ENCODE peak calls at places on chromosomes 3 and 15, in five cellular contexts. D is cardiac fibroblast, Y is GM23338, F is right lobe of liver, J is kidney. N is an unnamed sample.

GRCh38 chr3:11434017-11434526 is 161.9 kb downstream of the ATG7 start:
- DNase-seq in D (peak; percentile 92), Y (no peak), F (no peak), J (no peak), N (peak; percentile 91)

GRCh38 chr3:29335438-29335837 is 54.6 kb downstream of the RBMS3 start:
- DNase-seq in D (peak; percentile 99), Y (peak; percentile 45), F (peak; percentile 55), J (peak; percentile 75), N (peak; percentile 99)

GRCh38 chr15:26838742-26839460 is 28.0 kb upstream of the GABRA5 start:
- DNase-seq in D (no peak), Y (peak; percentile 85), F (no peak), J (no peak), N (no peak)

GRCh38 chr15:74274485-74275038 is 38.4 kb downstream of the CCDC33 start:
- DNase-seq in D (no peak), Y (no peak), F (no peak), J (no peak), N (no peak)

GRCh38 chr15:69724331-69724730 is 271.7 kb downstream of the RPLP1 start:
- DNase-seq in D (no peak), Y (no peak), F (no peak), J (no peak), N (no peak)

GRCh38 chr3:167318996-167319615 is 61.0 kb downstream of the ZBBX start:
- DNase-seq in D (no peak), Y (no peak), F (no peak), J (no peak), N (no peak)

GRCh38 chr3:127970966-127971592 is 56.0 kb downstream of the KBTBD12 start:
- DNase-seq in D (peak; percentile 70), Y (peak; percentile 79), F (no peak), J (no peak), N (peak; percentile 69)

GRCh38 chr15:100783296-100783695 is 96.3 kb upstream of the ALDH1A3 start:
- DNase-seq in D (no peak), Y (no peak), F (no peak), J (no peak), N (no peak)

GRCh38 chr15:50979041-50979440 is 70.6 kb downstream of the AP4E1 start:
- DNase-seq in D (peak; percentile 14), Y (no peak), F (no peak), J (no peak), N (peak; percentile 10)

GRCh38 chr3:160129459-160130061 is 95.7 kb upstream of the C3orf80 start:
- DNase-seq in D (peak; percentile 93), Y (no peak), F (no peak), J (no peak), N (peak; percentile 95)

GRCh38 chr3:188993140-188993539 is 178.6 kb upstream of the TPRG1 start:
- DNase-seq in D (no peak), Y (no peak), F (no peak), J (no peak), N (no peak)

GRCh38 chr3:189602471-189602870 is 28.7 kb upstream of the TP63 start:
- DNase-seq in D (no peak), Y (no peak), F (no peak), J (no peak), N (no peak)

GRCh38 chr3:112128843-112129727 is 4.0 kb downstream of the GCSAM start:
- DNase-seq in D (peak; percentile 21), Y (peak; percentile 69), F (no peak), J (no peak), N (peak; percentile 10)

GRCh38 chr3:40940651-40941050 is 258.7 kb upstream of the CTNNB1 start:
- DNase-seq in D (no peak), Y (no peak), F (no peak), J (no peak), N (no peak)

GRCh38 chr3:150421799-150422548 is 13.9 kb downstream of the TSC22D2 start:
- DNase-seq in D (peak; percentile 36), Y (no peak), F (no peak), J (no peak), N (peak; percentile 39)

GRCh38 chr3:98531622-98532274 is at the start of gene GPR15:
- DNase-seq in D (no peak), Y (no peak), F (no peak), J (no peak), N (no peak)

GRCh38 chr15:52527898-52528464 is 699 bp downstream of the MYO5A start:
- DNase-seq in D (peak; percentile 27), Y (peak; percentile 45), F (peak; percentile 53), J (no peak), N (peak; percentile 27)

GRCh38 chr3:120473896-120474675 is 23.3 kb upstream of the FSTL1 start:
- DNase-seq in D (no peak), Y (no peak), F (no peak), J (no peak), N (no peak)

DNA sequence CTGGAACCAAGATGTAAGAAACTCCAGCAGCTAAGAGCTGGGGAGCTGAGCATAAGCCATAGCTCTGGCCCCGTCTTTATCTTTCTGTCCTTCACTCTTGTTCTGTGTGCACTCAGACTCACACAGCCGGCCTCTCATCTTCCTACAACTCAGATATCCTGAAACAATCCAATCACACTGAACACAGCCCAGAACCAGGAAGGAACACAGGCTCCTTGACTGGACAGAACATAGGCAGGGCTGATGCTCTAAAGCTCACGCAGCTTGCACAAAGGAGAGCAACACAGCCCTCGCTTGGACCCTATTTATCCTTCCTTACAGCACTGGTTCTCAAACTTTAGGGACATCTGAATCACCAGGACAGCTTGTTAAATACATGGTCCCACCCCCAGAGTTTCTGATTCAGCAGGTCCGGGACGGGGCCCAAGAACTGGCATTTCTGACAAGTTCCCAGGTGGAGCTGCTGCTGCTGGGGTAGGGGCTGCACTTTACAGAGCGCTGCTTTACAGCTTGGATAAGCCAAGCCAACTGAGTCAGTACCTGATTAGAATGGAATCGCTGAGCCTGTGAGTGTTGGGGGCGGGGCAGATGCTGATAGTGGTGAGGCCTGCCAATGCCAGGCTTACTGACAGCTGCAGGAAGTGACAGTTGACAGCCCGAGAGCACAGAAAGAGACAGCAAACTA is 65.1 kb downstream of the MRPL46 start:
- DNase-seq in D (no peak), Y (peak; percentile 23), F (no peak), J (no peak), N (no peak)
- H3K4me3 ChIP-seq in D (no peak overlapping the region), Y (no peak overlapping the region), F (no peak overlapping the region), J (no peak overlapping the region), N (no peak overlapping the region)

GRCh38 chr3:194061421-194062029 is 74.4 kb upstream of the HES1 start:
- DNase-seq in D (no peak), Y (no peak), F (no peak), J (no peak), N (no peak)

GRCh38 chr3:194062825-194063224 is 73.1 kb upstream of the HES1 start:
- DNase-seq in D (no peak), Y (no peak), F (no peak), J (no peak), N (no peak)

GRCh38 chr3:194067949-194068362 is 68.0 kb upstream of the HES1 start:
- DNase-seq in D (no peak), Y (no peak), F (no peak), J (no peak), N (peak; percentile 9)

GRCh38 chr3:194064380-194065118 is 71.4 kb upstream of the HES1 start:
- DNase-seq in D (no peak), Y (no peak), F (no peak), J (no peak), N (no peak)

DNA sequence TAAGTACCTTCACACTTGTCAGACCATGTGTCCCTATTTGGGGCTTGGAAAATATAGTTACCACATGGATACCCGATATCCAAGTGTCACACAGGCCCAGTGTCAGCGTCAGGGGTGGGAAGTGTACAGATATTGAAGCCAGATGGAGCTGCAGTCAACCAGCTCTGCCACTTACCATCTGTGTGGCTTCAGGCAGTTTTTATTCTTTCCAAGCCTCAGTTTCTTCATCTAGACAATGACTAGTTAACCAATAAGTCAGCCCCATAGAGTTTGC is 70.9 kb upstream of the HES1 start:
- DNase-seq in D (no peak), Y (no peak), F (no peak), J (no peak), N (no peak)
- TF ChIP-seq CTCF in D (no peak), Y (no peak), F (no peak), J (no peak), N (no peak)

DNA sequence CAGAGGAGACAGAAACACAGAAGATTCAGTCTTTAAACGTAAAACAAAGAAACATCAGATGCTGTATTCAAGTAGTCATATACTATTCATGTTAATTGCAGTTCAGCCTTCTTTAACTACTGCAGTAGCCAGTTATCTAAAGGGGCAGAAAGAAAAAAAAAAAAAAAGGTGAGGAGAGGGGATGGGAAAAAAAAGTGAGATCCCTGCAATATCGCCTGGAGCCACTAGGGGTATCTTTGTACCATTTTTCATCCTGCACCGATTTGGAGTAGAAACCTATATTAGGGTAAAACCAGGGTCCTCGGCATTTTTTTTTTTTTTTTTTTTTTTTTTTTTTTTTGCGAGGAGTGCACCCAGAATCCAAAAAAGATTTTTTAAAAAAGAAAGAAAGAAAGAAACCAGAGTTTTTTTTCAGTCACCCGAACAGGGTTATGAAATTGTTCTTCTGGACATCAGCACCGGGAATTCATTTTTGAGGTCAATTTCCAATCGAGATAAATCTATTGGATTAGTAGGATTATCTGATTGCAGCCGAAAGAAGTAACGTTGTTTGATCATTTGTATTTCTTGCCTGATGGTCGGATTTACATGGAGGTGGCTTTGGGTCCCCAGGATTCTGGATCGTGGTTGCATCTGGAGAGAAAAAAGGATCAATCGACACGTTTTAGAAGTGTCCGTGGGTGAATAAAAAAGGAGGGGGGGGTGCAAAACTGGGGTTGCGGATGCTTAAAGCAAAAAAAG is 186.7 kb downstream of the NLGN1 start:
- DNase-seq in D (peak; percentile 45), Y (peak; percentile 77), F (no peak), J (no peak), N (peak; percentile 49)
- H3K4me3 ChIP-seq in D (peak overlapping the region; percentile 53), Y (peak overlapping the region; percentile 69), F (no peak overlapping the region), J (peak overlapping the region; percentile 81), N (peak overlapping the region; percentile 53)

DNA sequence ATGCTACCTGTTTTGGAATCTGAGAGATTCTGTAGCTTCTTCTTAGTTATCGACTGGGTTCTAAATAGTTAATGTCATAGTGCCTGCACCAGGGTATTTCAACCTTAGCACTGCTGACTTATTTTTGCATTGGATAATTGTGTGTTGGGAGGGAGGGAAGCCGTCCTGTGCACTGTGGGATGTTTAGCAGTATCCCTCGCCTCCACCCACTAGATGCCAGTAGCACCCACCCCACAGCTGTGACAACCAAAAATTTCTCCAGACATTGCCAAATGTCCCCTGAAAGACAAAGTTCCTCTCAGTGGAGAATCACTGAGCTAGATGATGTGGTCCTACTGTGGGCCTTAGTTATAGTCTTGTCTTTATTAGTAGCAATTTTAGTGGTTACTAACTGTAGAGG is 88.3 kb downstream of the TGFBR2 start:
- DNase-seq in D (no peak), Y (no peak), F (no peak), J (no peak), N (no peak)
- TF ChIP-seq CTCF in D (no peak), Y (no peak), F (no peak), J (no peak), N (no peak)

N was measured in fibroblast of pulmonary artery.